ENCODE peak calls at places on chromosomes 7 and 10, in four cellular contexts. C is mesendoderm, E is H9, Q is H1. N is an unnamed sample.

GRCh38 chr10:28807760-28808613 is 130.7 kb downstream of the BAMBI start:
- DNase-seq in E (no peak), C (peak; percentile 47), Q (no peak), N (peak; percentile 34)

GRCh38 chr7:50321678-50322077 is 17.2 kb downstream of the IKZF1 start:
- DNase-seq in C (no peak), E (no peak), Q (no peak), N (no peak)

GRCh38 chr7:2632717-2633537 is 1.1 kb downstream of the TTYH3 start:
- DNase-seq in C (peak; percentile 75), E (no peak), Q (no peak), N (peak; percentile 69)

GRCh38 chr7:7534031-7534430 is 1.6 kb downstream of the COL28A1 start:
- DNase-seq in E (no peak), Q (no peak), C (no peak), N (no peak)

GRCh38 chr7:16028103-16028502 is 341.6 kb upstream of the MEOX2 start:
- DNase-seq in E (no peak), C (no peak), Q (no peak), N (peak; percentile 95)

GRCh38 chr10:50347394-50347802 is 96.1 kb upstream of the ASAH2 start:
- DNase-seq in C (no peak), Q (no peak), E (no peak), N (no peak)

GRCh38 chr10:62696798-62697197 is 107.7 kb upstream of the ADO start:
- DNase-seq in C (no peak), Q (no peak), E (no peak), N (no peak)

GRCh38 chr10:75910032-75910431 is 478.6 kb downstream of the LRMDA start:
- DNase-seq in Q (no peak), C (no peak), E (no peak), N (peak; percentile 24)

GRCh38 chr7:133484135-133484534 is 231.3 kb downstream of the EXOC4 start:
- DNase-seq in Q (no peak), C (peak; percentile 40), E (no peak), N (no peak)

GRCh38 chr7:148084138-148084537 is 506.4 kb upstream of the C7orf33 start:
- DNase-seq in C (peak; percentile 78), Q (peak; percentile 19), E (peak; percentile 64), N (peak; percentile 19)

GRCh38 chr10:126185666-126186447 is 202.4 kb downstream of the ADAM12 start:
- DNase-seq in E (no peak), Q (no peak), C (no peak), N (no peak)

GRCh38 chr7:8035647-8036518 is 67.3 kb downstream of the GLCCI1 start:
- DNase-seq in C (peak; percentile 66), Q (no peak), E (peak; percentile 33), N (peak; percentile 55)

GRCh38 chr10:106582291-106582690 is 582.2 kb downstream of the SORCS1 start:
- DNase-seq in Q (no peak), E (peak; percentile 38), C (peak; percentile 23), N (peak; percentile 34)

GRCh38 chr10:106573106-106573505 is 591.4 kb downstream of the SORCS1 start:
- DNase-seq in C (peak; percentile 39), Q (no peak), E (no peak), N (peak; percentile 69)

GRCh38 chr10:106577756-106578155 is 586.8 kb downstream of the SORCS1 start:
- DNase-seq in C (no peak), Q (no peak), E (no peak), N (no peak)

GRCh38 chr10:106576534-106576933 is 588.0 kb downstream of the SORCS1 start:
- DNase-seq in C (no peak), E (no peak), Q (no peak), N (no peak)

GRCh38 chr10:106577266-106577665 is 587.2 kb downstream of the SORCS1 start:
- DNase-seq in C (peak; percentile 89), E (peak; percentile 62), Q (peak; percentile 70), N (peak; percentile 31)
- H4K5ac ChIP-seq in C (no peak overlapping the region), E (no peak overlapping the region), Q (no peak overlapping the region), N (no peak overlapping the region)

GRCh38 chr7:83851551-83851950 is 202.6 kb upstream of the SEMA3E start:
- DNase-seq in C (no peak), E (no peak), Q (no peak), N (no peak)

GRCh38 chr7:83852136-83852535 is 203.2 kb upstream of the SEMA3E start:
- DNase-seq in Q (no peak), E (no peak), C (peak; percentile 10), N (no peak)

GRCh38 chr7:83850037-83850619 is 201.2 kb upstream of the SEMA3E start:
- DNase-seq in E (no peak), C (peak; percentile 17), Q (no peak), N (no peak)

GRCh38 chr7:83850941-83851340 is 202.0 kb upstream of the SEMA3E start:
- DNase-seq in C (no peak), E (no peak), Q (no peak), N (no peak)

DNA sequence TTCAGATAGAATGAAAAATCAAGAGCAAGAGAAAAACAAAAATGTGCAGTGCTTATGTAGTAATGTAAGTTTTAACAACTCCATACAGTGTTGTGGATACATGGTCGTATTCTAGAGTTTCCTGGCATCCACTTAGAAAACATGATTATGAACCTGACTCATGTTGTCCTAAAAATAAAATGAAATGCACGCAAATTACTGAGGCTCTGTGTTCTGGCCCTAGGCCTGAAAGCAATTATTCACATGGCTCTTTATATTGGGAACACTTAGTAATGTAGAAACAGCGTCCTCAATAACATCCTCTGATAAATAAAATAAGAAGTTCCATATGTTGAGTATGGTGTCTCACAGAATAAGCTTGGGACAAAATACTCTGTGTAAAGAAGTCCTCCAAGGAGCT is 200.2 kb upstream of the SEMA3E start:
- DNase-seq in Q (no peak), C (no peak), E (no peak), N (no peak)
- H4K5ac ChIP-seq in Q (no peak overlapping the region), C (no peak overlapping the region), E (no peak overlapping the region), N (no peak overlapping the region)

DNA sequence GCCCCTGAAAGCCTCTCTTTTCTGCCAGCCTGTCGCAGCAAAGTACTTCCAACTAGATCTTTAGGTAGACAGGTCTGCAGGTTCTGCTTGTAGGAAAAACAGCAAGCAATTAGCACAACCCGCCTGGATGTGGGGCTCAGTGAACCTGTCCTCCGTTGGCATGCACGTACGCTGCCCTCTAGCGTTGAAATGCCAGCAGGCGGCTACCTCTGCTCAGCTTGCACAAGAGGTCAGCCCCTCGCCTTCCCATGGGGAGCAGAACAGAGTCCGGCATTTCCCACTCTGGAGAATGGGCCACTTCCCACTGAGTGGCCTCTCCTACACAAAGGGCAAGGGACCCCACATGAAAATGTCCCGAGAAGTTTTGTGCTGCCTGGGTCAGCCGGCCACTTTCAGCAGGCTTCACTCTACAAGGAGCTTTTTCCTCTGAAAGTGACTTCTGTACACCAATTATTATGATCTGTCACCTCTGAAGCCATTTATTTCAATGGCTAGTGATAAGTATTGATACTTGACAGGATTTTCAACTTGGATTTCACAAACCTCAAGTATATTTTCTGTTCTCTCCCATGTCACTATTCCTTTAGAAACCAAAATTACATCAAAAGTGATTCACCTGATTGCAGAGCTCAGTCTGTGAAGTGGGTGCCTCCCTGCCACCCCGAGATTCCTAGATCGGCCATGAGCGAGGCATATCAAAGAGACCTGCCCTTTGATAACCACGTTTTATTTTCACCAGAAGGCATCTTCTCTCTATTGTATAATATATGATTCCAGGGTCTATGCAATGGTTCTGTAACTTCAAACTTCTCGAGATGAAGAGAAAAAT is 56.7 kb downstream of the JCAD start:
- DNase-seq in E (peak; percentile 92), Q (peak; percentile 80), C (peak; percentile 91), N (peak; percentile 70)
- H4K5ac ChIP-seq in E (no peak overlapping the region), Q (no peak overlapping the region), C (no peak overlapping the region), N (no peak overlapping the region)

DNA sequence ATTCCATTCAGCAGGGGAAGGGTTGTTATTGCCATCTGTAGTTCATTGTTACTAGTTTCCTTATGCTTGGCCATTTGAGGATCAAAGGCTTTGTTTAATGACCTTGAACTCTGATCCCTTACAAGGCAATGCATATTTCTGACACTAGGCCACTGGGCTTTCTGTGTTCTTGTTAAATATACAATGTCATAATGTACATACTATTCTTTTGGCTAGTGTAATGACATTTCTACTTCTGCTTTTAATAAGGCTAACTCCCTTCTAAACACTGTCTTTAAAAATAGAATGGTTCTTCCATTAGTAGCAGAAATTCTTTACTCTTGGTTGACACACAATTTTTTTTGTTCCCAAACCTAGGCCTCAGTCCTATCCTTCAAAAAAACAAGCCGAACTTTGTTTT is 86.6 kb downstream of the BBS9 start:
- DNase-seq in Q (no peak), C (no peak), E (no peak), N (no peak)
- H4K5ac ChIP-seq in Q (no peak overlapping the region), C (no peak overlapping the region), E (no peak overlapping the region), N (no peak overlapping the region)

GRCh38 chr7:124779194-124779593 is 13.6 kb upstream of the GPR37 start:
- DNase-seq in C (peak; percentile 60), Q (no peak), E (no peak), N (no peak)
- H4K5ac ChIP-seq in C (no peak overlapping the region), Q (no peak overlapping the region), E (no peak overlapping the region), N (no peak overlapping the region)

N was measured in IMR-90.